ENCODE peak calls at places on chromosomes 3 and 15, in four cellular contexts. O is fibroblast of mammary gland, G is colonic mucosa, Y is K562. J is an unnamed sample.

GRCh38 chr15:46177219-46177618 is 542.4 kb downstream of the SQOR start:
- DNase-seq in O (no peak), G (no peak), Y (no peak), J (no peak)

GRCh38 chr15:60093273-60094067 is 89.4 kb downstream of the FOXB1 start:
- DNase-seq in O (no peak), G (peak; percentile 31), Y (no peak), J (peak; percentile 69)

GRCh38 chr3:154131850-154132249 is 10.7 kb downstream of the ARHGEF26 start:
- DNase-seq in O (no peak), G (no peak), Y (no peak), J (no peak)

GRCh38 chr15:64997911-64998310 is 8.2 kb upstream of the SPG21 start:
- DNase-seq in O (peak; percentile 27), G (no peak), Y (no peak), J (no peak)

GRCh38 chr15:67400890-67401289 is 120.0 kb upstream of the C15orf61 start:
- DNase-seq in O (no peak), G (no peak), Y (no peak), J (no peak)

GRCh38 chr15:46297766-46298165 is 662.9 kb downstream of the SQOR start:
- DNase-seq in O (no peak), G (no peak), Y (no peak), J (no peak)

GRCh38 chr3:163490119-163490518 is 1588.2 kb downstream of the SI start:
- DNase-seq in O (peak; percentile 41), G (peak; percentile 44), Y (peak; percentile 59), J (peak; percentile 39)

GRCh38 chr3:71441217-71441924 is 142.2 kb downstream of the FOXP1 start:
- DNase-seq in O (no peak), G (no peak), Y (no peak), J (no peak)

GRCh38 chr15:80061581-80061980 is 2.1 kb downstream of the ZFAND6 start:
- DNase-seq in O (peak; percentile 29), G (no peak), Y (no peak), J (no peak)

GRCh38 chr15:80783275-80783674 is 4.1 kb downstream of the CEMIP start:
- DNase-seq in O (no peak), G (no peak), Y (no peak), J (no peak)

GRCh38 chr3:43043793-43044192 is 62.1 kb downstream of the POMGNT2 start:
- DNase-seq in O (no peak), G (no peak), Y (no peak), J (no peak)

GRCh38 chr15:34262362-34262761 is 37.5 kb downstream of the EMC4 start:
- DNase-seq in O (no peak), G (no peak), Y (no peak), J (no peak)

GRCh38 chr3:133578548-133579191 is 5.2 kb downstream of the CDV3 start:
- DNase-seq in O (peak; percentile 63), G (no peak), Y (peak; percentile 37), J (no peak)

GRCh38 chr15:63296195-63296594 is 18.8 kb downstream of the APH1B start:
- DNase-seq in O (no peak), G (no peak), Y (no peak), J (no peak)

GRCh38 chr3:11567516-11568467 is 75.9 kb downstream of the VGLL4 start:
- DNase-seq in O (peak; percentile 93), G (no peak), Y (no peak), J (no peak)

GRCh38 chr15:76181705-76182107 is 121.9 kb downstream of the TMEM266 start:
- DNase-seq in O (no peak), G (no peak), Y (no peak), J (no peak)

GRCh38 chr3:145952541-145952940 is 208.4 kb downstream of the PLOD2 start:
- DNase-seq in O (peak; percentile 97), G (no peak), Y (no peak), J (no peak)

GRCh38 chr15:38197553-38197952 is 55.1 kb upstream of the SPRED1 start:
- DNase-seq in O (no peak), G (no peak), Y (no peak), J (no peak)

GRCh38 chr15:29622637-29623036 is 199.6 kb downstream of the TJP1 start:
- DNase-seq in O (no peak), G (no peak), Y (no peak), J (no peak)

GRCh38 chr3:193297421-193297820 is 56.4 kb downstream of the PLAAT1 start:
- DNase-seq in O (no peak), G (no peak), Y (no peak), J (no peak)

GRCh38 chr3:147410518-147411234 is 1.5 kb downstream of the ZIC1 start:
- DNase-seq in O (peak; percentile 46), G (no peak), Y (no peak), J (no peak)

GRCh38 chr15:89329329-89330084 is 5.1 kb downstream of the POLG start:
- DNase-seq in O (no peak), G (no peak), Y (no peak), J (no peak)

GRCh38 chr3:123335007-123335670 is 113.8 kb downstream of the ADCY5 start:
- DNase-seq in O (no peak), G (no peak), Y (no peak), J (no peak)

GRCh38 chr3:4664412-4664811 is 171.3 kb downstream of the ITPR1 start:
- DNase-seq in O (no peak), G (no peak), Y (no peak), J (no peak)

GRCh38 chr3:30768703-30769550 is 125.5 kb downstream of the GADL1 start:
- DNase-seq in O (peak; percentile 68), G (peak; percentile 77), Y (peak; percentile 72), J (peak; percentile 76)

GRCh38 chr3:171262431-171262830 is 197.8 kb downstream of the TNIK start:
- DNase-seq in O (no peak), G (no peak), Y (no peak), J (no peak)

GRCh38 chr3:153503873-153504272 is 341.8 kb downstream of the RAP2B start:
- DNase-seq in O (peak; percentile 30), G (no peak), Y (no peak), J (no peak)

GRCh38 chr15:51401872-51402517 is 60.5 kb downstream of the GLDN start:
- DNase-seq in O (peak; percentile 51), G (peak; percentile 38), Y (peak; percentile 63), J (peak; percentile 36)

GRCh38 chr3:72606005-72606800 is 242.0 kb downstream of the SHQ1 start:
- DNase-seq in O (no peak), G (no peak), Y (no peak), J (no peak)

GRCh38 chr3:108510496-108510895 is at the start of gene MYH15:
- DNase-seq in O (no peak), G (no peak), Y (no peak), J (no peak)

GRCh38 chr3:52774901-52775864 is 2.2 kb upstream of the ITIH1 start:
- DNase-seq in O (no peak), G (no peak), Y (no peak), J (peak; percentile 45)

GRCh38 chr3:77041156-77041696 is 1.3 kb downstream of the ROBO2 start:
- DNase-seq in O (no peak), G (no peak), Y (peak; percentile 11), J (no peak)

GRCh38 chr3:129502641-129503386 is 25.6 kb upstream of the RHO start:
- DNase-seq in O (no peak), G (no peak), Y (no peak), J (no peak)

GRCh38 chr3:133742351-133743091 is 3.7 kb upstream of the TF start:
- DNase-seq in O (peak; percentile 22), G (no peak), Y (no peak), J (no peak)

GRCh38 chr3:112769624-112770023 is 77.0 kb downstream of the CD200R1L start:
- DNase-seq in O (peak; percentile 61), G (no peak), Y (no peak), J (no peak)

GRCh38 chr3:169071003-169071402 is 592.5 kb downstream of the MECOM start:
- DNase-seq in O (no peak), G (no peak), Y (no peak), J (no peak)

GRCh38 chr15:84690342-84690741 is 25.6 kb downstream of the SEC11A start:
- DNase-seq in O (no peak), G (no peak), Y (no peak), J (no peak)
- H3K4me3 ChIP-seq in O (no peak overlapping the region), G (no peak overlapping the region), Y (no peak overlapping the region), J (no peak overlapping the region)

GRCh38 chr3:50156549-50156948 is 1.4 kb downstream of the SEMA3F start:
- DNase-seq in O (no peak), G (no peak), Y (no peak), J (no peak)
- H3K4me3 ChIP-seq in O (no peak overlapping the region), G (peak overlapping the region; percentile 50), Y (no peak overlapping the region), J (peak overlapping the region; percentile 62)

GRCh38 chr15:37112963-37113362 is 12.6 kb upstream of the MEIS2 start:
- DNase-seq in O (no peak), G (no peak), Y (no peak), J (no peak)
- H3K4me3 ChIP-seq in O (no peak overlapping the region), G (no peak overlapping the region), Y (no peak overlapping the region), J (no peak overlapping the region)

GRCh38 chr3:8712045-8712870 is 21.3 kb upstream of the CAV3 start:
- DNase-seq in O (peak; percentile 61), G (no peak), Y (no peak), J (no peak)
- H3K4me3 ChIP-seq in O (no peak overlapping the region), G (no peak overlapping the region), Y (no peak overlapping the region), J (no peak overlapping the region)

GRCh38 chr3:114080201-114080600 is 23.7 kb downstream of the QTRT2 start:
- DNase-seq in O (no peak), G (no peak), Y (no peak), J (no peak)
- H3K4me3 ChIP-seq in O (no peak overlapping the region), G (no peak overlapping the region), Y (no peak overlapping the region), J (no peak overlapping the region)

GRCh38 chr15:100330221-100330620 is 11.6 kb downstream of the ADAMTS17 start:
- DNase-seq in O (no peak), G (no peak), Y (no peak), J (peak; percentile 23)
- H3K4me3 ChIP-seq in O (no peak overlapping the region), G (no peak overlapping the region), Y (no peak overlapping the region), J (no peak overlapping the region)

GRCh38 chr3:48997714-48998637 is 7.9 kb downstream of the P4HTM start:
- DNase-seq in O (no peak), G (no peak), Y (no peak), J (no peak)
- H3K4me3 ChIP-seq in O (no peak overlapping the region), G (no peak overlapping the region), Y (no peak overlapping the region), J (no peak overlapping the region)

GRCh38 chr3:44478055-44478468 is 592 bp upstream of the ZNF445 start:
- DNase-seq in O (no peak), G (no peak), Y (no peak), J (no peak)

GRCh38 chr3:44478606-44479094 is 1.2 kb upstream of the ZNF445 start:
- DNase-seq in O (no peak), G (no peak), Y (no peak), J (no peak)

GRCh38 chr3:44476963-44477311 is 533 bp downstream of the ZNF445 start:
- DNase-seq in O (no peak), G (no peak), Y (no peak), J (no peak)

GRCh38 chr3:44477312-44478030 is at the start of gene ZNF445:
- DNase-seq in O (peak; percentile 72), G (peak; percentile 80), Y (peak; percentile 91), J (peak; percentile 84)

GRCh38 chr3:44476181-44476599 is 1.3 kb downstream of the ZNF445 start:
- DNase-seq in O (peak; percentile 39), G (no peak), Y (peak; percentile 31), J (no peak)
- H3K4me3 ChIP-seq in O (peak overlapping the region; percentile 74), G (peak overlapping the region; percentile 78), Y (peak overlapping the region; percentile 82), J (peak overlapping the region; percentile 90)